ENCODE peak calls at places on chromosomes 6 and 20, in eight cellular contexts. A is T-cell; F is NCI-H1092; X is activated gamma-delta T cell treated with anti-CD3 and anti-CD28 coated beads, Interleukin-2, amount 50 U/mL, for 16 hours; V is ovary; S is hippocampal formation; Z is NCI-H2081; O is pancreas. N is an unnamed sample.

GRCh38 chr20:49288784-49289696 is 11.2 kb upstream of the ZNFX1 start:
- DNase-seq in Z (no peak), V (no peak), A (no peak), S (no peak), F (no peak), X (no peak), O (no peak), N (no peak)

GRCh38 chr20:61218886-61219480 is 33.1 kb upstream of the CDH4 start:
- DNase-seq in F (no peak), A (no peak), Z (no peak), V (no peak), O (no peak), S (no peak), X (no peak), N (no peak)

GRCh38 chr6:45507156-45507555 is 129.4 kb upstream of the SUPT3H start:
- DNase-seq in X (no peak), V (no peak), F (no peak), Z (no peak), S (no peak), A (no peak), O (no peak), N (no peak)

GRCh38 chr6:78611886-78612480 is 255.4 kb upstream of the IRAK1BP1 start:
- DNase-seq in S (no peak), A (no peak), F (no peak), O (no peak), V (no peak), X (no peak), Z (peak), N (no peak)

GRCh38 chr20:55160022-55160421 is 684.6 kb downstream of the DOK5 start:
- DNase-seq in X (no peak), S (no peak), Z (no peak), V (no peak), F (no peak), A (no peak), O (no peak), N (no peak)

GRCh38 chr6:72783035-72783434 is 161.2 kb downstream of the KCNQ5 start:
- DNase-seq in X (no peak), O (no peak), S (no peak), Z (no peak), V (no peak), A (no peak), F (no peak), N (no peak)

GRCh38 chr6:128512296-128512695 is 8.1 kb downstream of the PTPRK start:
- DNase-seq in A (no peak), O (no peak), Z (no peak), V (no peak), S (no peak), F (no peak), X (no peak), N (no peak)

GRCh38 chr20:51354769-51355319 is 187.7 kb downstream of the NFATC2 start:
- DNase-seq in A (no peak), O (no peak), S (no peak), V (no peak), F (no peak), X (no peak), Z (no peak), N (peak)

GRCh38 chr6:149368065-149368464 is 32.0 kb upstream of the SUMO4 start:
- DNase-seq in A (no peak), Z (no peak), S (no peak), O (no peak), X (no peak), F (no peak), V (no peak), N (no peak)

GRCh38 chr6:129501401-129502051 is 208.5 kb downstream of the ARHGAP18 start:
- DNase-seq in Z (no peak), V (no peak), S (no peak), O (no peak), A (no peak), F (no peak), X (no peak), N (peak)

GRCh38 chr6:41155132-41155805 is 1.1 kb upstream of the TREML1 start:
- DNase-seq in F (no peak), O (no peak), V (no peak), A (no peak), X (no peak), Z (no peak), S (no peak), N (no peak)

GRCh38 chr6:111803804-111804203 is 69.4 kb downstream of the FYN start:
- DNase-seq in F (no peak), S (no peak), X (no peak), A (no peak), O (no peak), Z (no peak), V (no peak), N (no peak)

GRCh38 chr20:40283689-40284088 is 405.3 kb downstream of the MAFB start:
- DNase-seq in F (no peak), A (no peak), O (no peak), Z (no peak), V (no peak), S (no peak), X (no peak), N (no peak)

GRCh38 chr20:650954-651353 is 2.0 kb downstream of the SRXN1 start:
- DNase-seq in X (no peak), F (no peak), O (no peak), V (no peak), A (no peak), Z (no peak), S (no peak), N (no peak)

GRCh38 chr6:137339929-137340559 is 120.9 kb upstream of the IFNGR1 start:
- DNase-seq in F (no peak), X (no peak), A (no peak), S (no peak), V (no peak), O (no peak), Z (no peak), N (no peak)

GRCh38 chr6:5214570-5215052 is 46.1 kb downstream of the LYRM4 start:
- DNase-seq in F (no peak), Z (no peak), A (no peak), V (no peak), O (no peak), S (peak), X (no peak), N (no peak)

GRCh38 chr6:112409311-112409710 is 62.2 kb downstream of the RFPL4B start:
- DNase-seq in F (no peak), X (no peak), V (no peak), A (no peak), O (no peak), Z (no peak), S (no peak), N (no peak)